ENCODE peak calls at places on chromosomes 2 and 18, in seven cellular contexts. One of them, this sample, is unnamed. For H3K9me3, the result is how much of the 10 kb centered on the place peaks cover.

GRCh38 chr2:101732773-101733256 is 35.3 kb downstream of the MAP4K4 start:
- DNase-seq in K562: no peak
- DNase-seq in GM12878: no peak
- DNase-seq in SK-N-SH: no peak
- DNase-seq in HCT116: no peak
- DNase-seq in HepG2: no peak
- DNase-seq in H1: no peak
- DNase-seq in this sample: no peak

GRCh38 chr2:168632733-168633132 is 169.7 kb upstream of the NOSTRIN start:
- DNase-seq in K562: peak
- DNase-seq in GM12878: no peak
- DNase-seq in SK-N-SH: peak
- DNase-seq in HCT116: no peak
- DNase-seq in HepG2: no peak
- DNase-seq in H1: no peak
- DNase-seq in this sample: no peak

GRCh38 chr2:136932700-136933099 is 167.4 kb downstream of the THSD7B start:
- DNase-seq in K562: no peak
- DNase-seq in GM12878: no peak
- DNase-seq in SK-N-SH: peak
- DNase-seq in HCT116: no peak
- DNase-seq in HepG2: peak
- DNase-seq in H1: peak
- DNase-seq in this sample: peak

GRCh38 chr2:78417355-78417754 is 608.1 kb upstream of the REG3G start:
- DNase-seq in K562: no peak
- DNase-seq in GM12878: no peak
- DNase-seq in SK-N-SH: peak
- DNase-seq in HCT116: no peak
- DNase-seq in HepG2: peak
- DNase-seq in H1: no peak
- DNase-seq in this sample: no peak

GRCh38 chr2:175004980-175005832 is at the start of gene CHN1:
- DNase-seq in K562: peak
- DNase-seq in GM12878: no peak
- DNase-seq in SK-N-SH: peak
- DNase-seq in HCT116: no peak
- DNase-seq in HepG2: peak
- DNase-seq in H1: peak
- DNase-seq in this sample: peak

GRCh38 chr2:39615675-39616074 is 50.0 kb upstream of the TMEM178A start:
- DNase-seq in K562: no peak
- DNase-seq in GM12878: no peak
- DNase-seq in SK-N-SH: no peak
- DNase-seq in HCT116: no peak
- DNase-seq in HepG2: no peak
- DNase-seq in H1: no peak
- DNase-seq in this sample: no peak

GRCh38 chr2:98952971-98953370 is 16.9 kb upstream of the CRACDL start:
- DNase-seq in K562: no peak
- DNase-seq in GM12878: no peak
- DNase-seq in SK-N-SH: no peak
- DNase-seq in HCT116: no peak
- DNase-seq in HepG2: no peak
- DNase-seq in H1: no peak
- DNase-seq in this sample: no peak

GRCh38 chr18:50188652-50189051 is 6.3 kb downstream of the MYO5B start:
- DNase-seq in K562: no peak
- DNase-seq in GM12878: no peak
- DNase-seq in SK-N-SH: no peak
- DNase-seq in HCT116: no peak
- DNase-seq in HepG2: no peak
- DNase-seq in H1: no peak
- DNase-seq in this sample: no peak

GRCh38 chr18:63022429-63023022 is 297.0 kb downstream of the BCL2 start:
- DNase-seq in K562: peak
- DNase-seq in GM12878: no peak
- DNase-seq in SK-N-SH: peak
- DNase-seq in HCT116: no peak
- DNase-seq in HepG2: no peak
- DNase-seq in H1: peak
- DNase-seq in this sample: no peak

GRCh38 chr2:66562337-66562685 is 127.4 kb downstream of the MEIS1 start:
- DNase-seq in K562: no peak
- DNase-seq in GM12878: no peak
- DNase-seq in SK-N-SH: no peak
- DNase-seq in HCT116: no peak
- DNase-seq in HepG2: no peak
- DNase-seq in H1: no peak
- DNase-seq in this sample: no peak

GRCh38 chr2:178277741-178278197 is 83.5 kb downstream of the OSBPL6 start:
- DNase-seq in K562: peak
- DNase-seq in GM12878: no peak
- DNase-seq in SK-N-SH: no peak
- DNase-seq in HCT116: no peak
- DNase-seq in HepG2: peak
- DNase-seq in H1: no peak
- DNase-seq in this sample: no peak

GRCh38 chr2:42963452-42964068 is 171.2 kb upstream of the HAAO start:
- DNase-seq in K562: no peak
- DNase-seq in GM12878: no peak
- DNase-seq in SK-N-SH: no peak
- DNase-seq in HCT116: no peak
- DNase-seq in HepG2: no peak
- DNase-seq in H1: no peak
- DNase-seq in this sample: no peak

GRCh38 chr2:223503746-223504145 is 98.4 kb downstream of the SCG2 start:
- DNase-seq in K562: no peak
- DNase-seq in GM12878: no peak
- DNase-seq in SK-N-SH: no peak
- DNase-seq in HCT116: no peak
- DNase-seq in HepG2: no peak
- DNase-seq in H1: no peak
- DNase-seq in this sample: no peak

GRCh38 chr2:46827274-46827930 is 88.2 kb downstream of the MCFD2 start:
- DNase-seq in K562: no peak
- DNase-seq in GM12878: no peak
- DNase-seq in SK-N-SH: no peak
- DNase-seq in HCT116: no peak
- DNase-seq in HepG2: no peak
- DNase-seq in H1: no peak
- DNase-seq in this sample: no peak

GRCh38 chr18:78619854-78620253 is 359.8 kb upstream of the SALL3 start:
- DNase-seq in K562: no peak
- DNase-seq in GM12878: no peak
- DNase-seq in SK-N-SH: no peak
- DNase-seq in HCT116: no peak
- DNase-seq in HepG2: no peak
- DNase-seq in H1: no peak
- DNase-seq in this sample: peak

GRCh38 chr2:133333189-133333588 is 235.1 kb downstream of the NCKAP5 start:
- DNase-seq in K562: no peak
- DNase-seq in GM12878: no peak
- DNase-seq in SK-N-SH: no peak
- DNase-seq in HCT116: no peak
- DNase-seq in HepG2: no peak
- DNase-seq in H1: no peak
- DNase-seq in this sample: no peak

GRCh38 chr2:120650022-120650644 is 85.5 kb upstream of the GLI2 start:
- DNase-seq in K562: no peak
- DNase-seq in GM12878: no peak
- DNase-seq in SK-N-SH: no peak
- DNase-seq in HCT116: no peak
- DNase-seq in HepG2: no peak
- DNase-seq in H1: no peak
- DNase-seq in this sample: no peak

GRCh38 chr2:100852447-100852846 is 32.5 kb downstream of the NPAS2 start:
- DNase-seq in K562: no peak
- DNase-seq in GM12878: no peak
- DNase-seq in SK-N-SH: no peak
- DNase-seq in HCT116: no peak
- DNase-seq in HepG2: no peak
- DNase-seq in H1: no peak
- DNase-seq in this sample: no peak

GRCh38 chr2:83894976-83895375 is 564.1 kb downstream of the SUCLG1 start:
- DNase-seq in K562: no peak
- DNase-seq in GM12878: no peak
- DNase-seq in SK-N-SH: no peak
- DNase-seq in HCT116: no peak
- DNase-seq in HepG2: no peak
- DNase-seq in H1: no peak
- DNase-seq in this sample: no peak

GRCh38 chr18:48728204-48728833 is 189.5 kb downstream of the CTIF start:
- DNase-seq in K562: no peak
- DNase-seq in GM12878: no peak
- DNase-seq in SK-N-SH: no peak
- DNase-seq in HCT116: no peak
- DNase-seq in HepG2: no peak
- DNase-seq in H1: no peak
- DNase-seq in this sample: no peak

GRCh38 chr2:24258718-24259117 is 83.9 kb downstream of the FAM228A start:
- DNase-seq in K562: no peak
- DNase-seq in GM12878: no peak
- DNase-seq in SK-N-SH: no peak
- DNase-seq in HCT116: no peak
- DNase-seq in HepG2: no peak
- DNase-seq in H1: no peak
- DNase-seq in this sample: no peak

DNA sequence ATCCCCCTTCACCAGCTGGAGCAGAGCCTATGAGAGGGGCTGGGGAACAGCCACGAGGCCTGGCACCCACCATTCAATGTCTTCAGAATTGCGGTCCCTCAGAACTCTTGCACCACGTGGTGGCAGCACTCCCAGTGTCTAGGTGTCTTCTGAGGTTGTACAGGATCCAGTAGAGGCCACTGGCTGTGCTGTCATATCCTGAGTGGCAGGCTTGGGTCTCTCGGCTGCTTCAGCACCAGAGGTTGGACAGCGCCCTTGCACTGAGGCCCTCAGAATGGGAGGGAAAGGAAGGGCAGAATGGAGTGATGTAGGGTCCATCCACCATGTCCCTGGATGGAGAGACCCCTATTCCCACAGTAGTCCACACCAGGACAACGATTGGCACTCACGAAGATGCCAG is 112.0 kb upstream of the TEKT4 start:
- DNase-seq in K562: peak
- DNase-seq in GM12878: no peak
- DNase-seq in SK-N-SH: no peak
- DNase-seq in HCT116: peak
- DNase-seq in HepG2: peak
- DNase-seq in H1: no peak
- DNase-seq in this sample: peak
- H3K9me3 ChIP-seq in K562: under half
- H3K9me3 ChIP-seq in GM12878: under half
- H3K9me3 ChIP-seq in SK-N-SH: under half
- H3K9me3 ChIP-seq in HCT116: under half
- H3K9me3 ChIP-seq in HepG2: under half
- H3K9me3 ChIP-seq in H1: half or more
- H3K9me3 ChIP-seq in this sample: under half

DNA sequence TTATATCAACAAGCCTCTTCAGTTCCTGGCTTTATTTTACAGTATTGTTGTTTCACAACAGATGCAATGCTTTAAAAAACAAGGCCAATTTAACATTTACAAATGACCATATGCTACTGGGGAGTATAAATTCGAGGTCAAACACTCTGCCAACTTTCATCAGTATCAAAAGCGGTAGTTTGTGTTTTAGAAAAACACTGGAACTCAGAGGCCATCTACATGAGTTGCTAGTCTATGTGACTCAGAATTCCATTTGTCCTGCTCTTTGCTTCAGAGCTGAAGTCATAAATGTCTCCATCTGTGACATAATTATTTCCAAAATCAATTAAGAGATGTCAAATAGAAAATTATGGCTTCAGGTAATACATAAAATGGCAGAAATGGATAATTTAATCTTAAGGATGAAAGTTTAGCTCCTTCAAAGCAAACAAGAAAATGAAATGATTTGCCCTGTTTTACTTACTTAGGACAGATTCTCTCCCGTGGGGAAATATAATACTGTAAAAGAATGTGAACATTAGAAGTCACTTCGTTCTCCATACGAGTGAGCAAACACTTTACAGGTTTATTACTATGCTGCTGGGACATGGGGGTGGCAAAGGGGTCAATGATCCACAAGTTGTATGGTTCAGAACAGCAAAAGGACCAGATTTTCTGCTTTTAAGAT is 3.7 kb downstream of the MEX3C start:
- DNase-seq in K562: no peak
- DNase-seq in GM12878: no peak
- DNase-seq in SK-N-SH: no peak
- DNase-seq in HCT116: no peak
- DNase-seq in HepG2: no peak
- DNase-seq in H1: no peak
- DNase-seq in this sample: no peak
- H3K4me3 ChIP-seq in K562: no peak
- H3K4me3 ChIP-seq in GM12878: peak
- H3K4me3 ChIP-seq in SK-N-SH: peak
- H3K4me3 ChIP-seq in HCT116: no peak
- H3K4me3 ChIP-seq in HepG2: peak
- H3K4me3 ChIP-seq in H1: no peak
- H3K4me3 ChIP-seq in this sample: no peak

GRCh38 chr2:218311543-218311884 is 19.2 kb upstream of the TMBIM1 start:
- DNase-seq in K562: no peak
- DNase-seq in GM12878: no peak
- DNase-seq in SK-N-SH: no peak
- DNase-seq in HCT116: no peak
- DNase-seq in HepG2: no peak
- DNase-seq in H1: no peak
- DNase-seq in this sample: no peak
- TF ChIP-seq YY1 in K562: no peak
- TF ChIP-seq YY1 in GM12878: no peak
- TF ChIP-seq YY1 in SK-N-SH: no peak
- TF ChIP-seq YY1 in HCT116: no peak
- TF ChIP-seq YY1 in HepG2: no peak
- TF ChIP-seq YY1 in H1: no peak
- TF ChIP-seq YY1 in this sample: no peak

DNA sequence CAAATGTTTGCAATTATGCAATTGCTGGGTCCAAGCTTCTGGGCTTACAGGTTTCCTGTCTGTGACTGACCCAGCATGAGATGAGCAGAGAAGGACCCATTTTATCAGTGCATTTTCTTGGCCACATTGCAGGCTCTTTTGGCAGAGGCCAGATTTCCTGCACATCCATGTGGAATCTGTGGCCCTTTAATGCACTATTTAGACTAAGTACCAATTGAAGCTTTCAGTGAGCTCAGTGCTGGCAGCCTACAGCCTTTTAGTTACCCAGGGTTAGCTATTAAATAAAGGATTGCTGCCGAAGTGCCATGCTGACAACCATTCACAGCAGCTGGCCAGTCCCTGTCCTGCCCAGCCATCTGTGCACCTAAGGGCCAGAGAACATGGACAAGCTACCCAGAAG is 165.0 kb downstream of the ANKRD30B start:
- DNase-seq in K562: no peak
- DNase-seq in GM12878: no peak
- DNase-seq in SK-N-SH: no peak
- DNase-seq in HCT116: no peak
- DNase-seq in HepG2: no peak
- DNase-seq in H1: no peak
- DNase-seq in this sample: no peak
- H3K9me3 ChIP-seq in K562: under half
- H3K9me3 ChIP-seq in GM12878: under half
- H3K9me3 ChIP-seq in SK-N-SH: under half
- H3K9me3 ChIP-seq in HCT116: under half
- H3K9me3 ChIP-seq in HepG2: under half
- H3K9me3 ChIP-seq in H1: half or more
- H3K9me3 ChIP-seq in this sample: under half

GRCh38 chr18:51235011-51235789 is 37.7 kb upstream of the MEX3C start:
- DNase-seq in K562: no peak
- DNase-seq in GM12878: no peak
- DNase-seq in SK-N-SH: no peak
- DNase-seq in HCT116: no peak
- DNase-seq in HepG2: no peak
- DNase-seq in H1: no peak
- DNase-seq in this sample: no peak
- H3K4me3 ChIP-seq in K562: no peak
- H3K4me3 ChIP-seq in GM12878: no peak
- H3K4me3 ChIP-seq in SK-N-SH: no peak
- H3K4me3 ChIP-seq in HCT116: no peak
- H3K4me3 ChIP-seq in HepG2: no peak
- H3K4me3 ChIP-seq in H1: no peak
- H3K4me3 ChIP-seq in this sample: no peak

This sample was measured in NT2/D1.